ENCODE peak calls at places on chromosomes 4 and X, in seven cellular contexts. One of them, this sample, is unnamed.

GRCh38 chr4:1554876-1555265 is 129.2 kb downstream of the FAM53A start:
- DNase-seq in NB4: no peak
- DNase-seq in AG10803: no peak
- DNase-seq in dorsolateral prefrontal cortex: no peak
- DNase-seq in gastrocnemius medialis: no peak
- DNase-seq in H1: no peak
- DNase-seq in CD8-positive, alpha-beta T cell: no peak
- DNase-seq in this sample: no peak

GRCh38 chr4:101169044-101170014 is 178.0 kb downstream of the PPP3CA start:
- DNase-seq in H1: peak; percentile 69
- DNase-seq in CD8-positive, alpha-beta T cell: peak; percentile 56
- DNase-seq in dorsolateral prefrontal cortex: peak; percentile 70
- DNase-seq in gastrocnemius medialis: peak; percentile 61
- DNase-seq in NB4: peak; percentile 85
- DNase-seq in AG10803: peak; percentile 57
- DNase-seq in this sample: peak; percentile 88

GRCh38 chr4:128635939-128636551 is 173.5 kb upstream of the JADE1 start:
- DNase-seq in AG10803: peak; percentile 16
- DNase-seq in dorsolateral prefrontal cortex: no peak
- DNase-seq in gastrocnemius medialis: no peak
- DNase-seq in CD8-positive, alpha-beta T cell: no peak
- DNase-seq in H1: peak; percentile 43
- DNase-seq in NB4: no peak
- DNase-seq in this sample: no peak

GRCh38 chrX:107978707-107979307 is 3.4 kb downstream of the TEX13B start:
- DNase-seq in gastrocnemius medialis: no peak
- DNase-seq in dorsolateral prefrontal cortex: no peak
- DNase-seq in AG10803: peak; percentile 36
- DNase-seq in NB4: peak; percentile 26
- DNase-seq in CD8-positive, alpha-beta T cell: no peak
- DNase-seq in H1: no peak
- DNase-seq in this sample: no peak

GRCh38 chr4:184382189-184382846 is 92.0 kb downstream of the IRF2 start:
- DNase-seq in gastrocnemius medialis: no peak
- DNase-seq in H1: no peak
- DNase-seq in dorsolateral prefrontal cortex: no peak
- DNase-seq in AG10803: no peak
- DNase-seq in NB4: peak; percentile 23
- DNase-seq in CD8-positive, alpha-beta T cell: no peak
- DNase-seq in this sample: no peak

GRCh38 chrX:153459976-153460375 is 10.4 kb downstream of the HAUS7 start:
- DNase-seq in CD8-positive, alpha-beta T cell: no peak
- DNase-seq in dorsolateral prefrontal cortex: no peak
- DNase-seq in NB4: no peak
- DNase-seq in gastrocnemius medialis: no peak
- DNase-seq in H1: no peak
- DNase-seq in AG10803: peak; percentile 73
- DNase-seq in this sample: no peak

GRCh38 chr4:140579278-140579677 is 10.5 kb upstream of the UCP1 start:
- DNase-seq in gastrocnemius medialis: no peak
- DNase-seq in CD8-positive, alpha-beta T cell: no peak
- DNase-seq in NB4: no peak
- DNase-seq in AG10803: no peak
- DNase-seq in dorsolateral prefrontal cortex: no peak
- DNase-seq in H1: no peak
- DNase-seq in this sample: no peak

GRCh38 chr4:139015269-139015947 is at the start of gene NOCT:
- DNase-seq in gastrocnemius medialis: peak; percentile 90
- DNase-seq in AG10803: peak; percentile 89
- DNase-seq in CD8-positive, alpha-beta T cell: peak; percentile 94
- DNase-seq in NB4: peak; percentile 94
- DNase-seq in dorsolateral prefrontal cortex: peak; percentile 84
- DNase-seq in H1: peak; percentile 91
- DNase-seq in this sample: peak; percentile 97

GRCh38 chr4:73841243-73841925 is 4.9 kb downstream of the CXCL6 start:
- DNase-seq in H1: no peak
- DNase-seq in CD8-positive, alpha-beta T cell: no peak
- DNase-seq in AG10803: no peak
- DNase-seq in gastrocnemius medialis: no peak
- DNase-seq in dorsolateral prefrontal cortex: no peak
- DNase-seq in NB4: no peak
- DNase-seq in this sample: no peak

GRCh38 chr4:169030575-169030982 is 20.5 kb upstream of the CBR4 start:
- DNase-seq in gastrocnemius medialis: no peak
- DNase-seq in dorsolateral prefrontal cortex: no peak
- DNase-seq in H1: no peak
- DNase-seq in AG10803: peak; percentile 16
- DNase-seq in CD8-positive, alpha-beta T cell: no peak
- DNase-seq in NB4: no peak
- DNase-seq in this sample: no peak

GRCh38 chr4:98345838-98346237 is 84.7 kb downstream of the RAP1GDS1 start:
- DNase-seq in AG10803: no peak
- DNase-seq in NB4: no peak
- DNase-seq in CD8-positive, alpha-beta T cell: no peak
- DNase-seq in dorsolateral prefrontal cortex: no peak
- DNase-seq in gastrocnemius medialis: no peak
- DNase-seq in H1: no peak
- DNase-seq in this sample: no peak

GRCh38 chr4:13990596-13991589 is 363.4 kb upstream of the BOD1L1 start:
- DNase-seq in gastrocnemius medialis: no peak
- DNase-seq in CD8-positive, alpha-beta T cell: no peak
- DNase-seq in dorsolateral prefrontal cortex: no peak
- DNase-seq in H1: no peak
- DNase-seq in AG10803: no peak
- DNase-seq in NB4: no peak
- DNase-seq in this sample: no peak

GRCh38 chr4:124883642-124884041 is 171.1 kb upstream of the ANKRD50 start:
- DNase-seq in AG10803: peak; percentile 6
- DNase-seq in dorsolateral prefrontal cortex: no peak
- DNase-seq in H1: no peak
- DNase-seq in NB4: no peak
- DNase-seq in CD8-positive, alpha-beta T cell: no peak
- DNase-seq in gastrocnemius medialis: no peak
- DNase-seq in this sample: no peak

GRCh38 chr4:181364504-181364903 is 878.7 kb upstream of the TENM3 start:
- DNase-seq in NB4: no peak
- DNase-seq in CD8-positive, alpha-beta T cell: no peak
- DNase-seq in gastrocnemius medialis: no peak
- DNase-seq in dorsolateral prefrontal cortex: no peak
- DNase-seq in H1: no peak
- DNase-seq in AG10803: no peak
- DNase-seq in this sample: no peak

GRCh38 chr4:152719856-152720556 is 40.2 kb upstream of the TMEM154 start:
- DNase-seq in H1: no peak
- DNase-seq in dorsolateral prefrontal cortex: no peak
- DNase-seq in CD8-positive, alpha-beta T cell: no peak
- DNase-seq in gastrocnemius medialis: no peak
- DNase-seq in AG10803: no peak
- DNase-seq in NB4: no peak
- DNase-seq in this sample: no peak

GRCh38 chr4:170248029-170248428 is 158.3 kb upstream of the AADAT start:
- DNase-seq in gastrocnemius medialis: no peak
- DNase-seq in AG10803: no peak
- DNase-seq in H1: no peak
- DNase-seq in CD8-positive, alpha-beta T cell: no peak
- DNase-seq in NB4: no peak
- DNase-seq in dorsolateral prefrontal cortex: no peak
- DNase-seq in this sample: no peak

GRCh38 chr4:108540536-108540935 is 79.8 kb upstream of the RPL34 start:
- DNase-seq in AG10803: no peak
- DNase-seq in CD8-positive, alpha-beta T cell: no peak
- DNase-seq in H1: no peak
- DNase-seq in gastrocnemius medialis: no peak
- DNase-seq in NB4: no peak
- DNase-seq in dorsolateral prefrontal cortex: no peak
- DNase-seq in this sample: no peak

GRCh38 chr4:188297873-188298272 is 158.6 kb downstream of the TRIML1 start:
- DNase-seq in AG10803: peak; percentile 6
- DNase-seq in H1: no peak
- DNase-seq in NB4: no peak
- DNase-seq in gastrocnemius medialis: no peak
- DNase-seq in dorsolateral prefrontal cortex: no peak
- DNase-seq in CD8-positive, alpha-beta T cell: no peak
- DNase-seq in this sample: no peak

GRCh38 chr4:82462415-82462831 is 32.0 kb downstream of the ENOPH1 start:
- DNase-seq in dorsolateral prefrontal cortex: peak; percentile 97
- DNase-seq in AG10803: peak; percentile 85
- DNase-seq in NB4: peak; percentile 77
- DNase-seq in H1: peak; percentile 95
- DNase-seq in gastrocnemius medialis: peak; percentile 87
- DNase-seq in CD8-positive, alpha-beta T cell: peak; percentile 80
- DNase-seq in this sample: peak; percentile 88

DNA sequence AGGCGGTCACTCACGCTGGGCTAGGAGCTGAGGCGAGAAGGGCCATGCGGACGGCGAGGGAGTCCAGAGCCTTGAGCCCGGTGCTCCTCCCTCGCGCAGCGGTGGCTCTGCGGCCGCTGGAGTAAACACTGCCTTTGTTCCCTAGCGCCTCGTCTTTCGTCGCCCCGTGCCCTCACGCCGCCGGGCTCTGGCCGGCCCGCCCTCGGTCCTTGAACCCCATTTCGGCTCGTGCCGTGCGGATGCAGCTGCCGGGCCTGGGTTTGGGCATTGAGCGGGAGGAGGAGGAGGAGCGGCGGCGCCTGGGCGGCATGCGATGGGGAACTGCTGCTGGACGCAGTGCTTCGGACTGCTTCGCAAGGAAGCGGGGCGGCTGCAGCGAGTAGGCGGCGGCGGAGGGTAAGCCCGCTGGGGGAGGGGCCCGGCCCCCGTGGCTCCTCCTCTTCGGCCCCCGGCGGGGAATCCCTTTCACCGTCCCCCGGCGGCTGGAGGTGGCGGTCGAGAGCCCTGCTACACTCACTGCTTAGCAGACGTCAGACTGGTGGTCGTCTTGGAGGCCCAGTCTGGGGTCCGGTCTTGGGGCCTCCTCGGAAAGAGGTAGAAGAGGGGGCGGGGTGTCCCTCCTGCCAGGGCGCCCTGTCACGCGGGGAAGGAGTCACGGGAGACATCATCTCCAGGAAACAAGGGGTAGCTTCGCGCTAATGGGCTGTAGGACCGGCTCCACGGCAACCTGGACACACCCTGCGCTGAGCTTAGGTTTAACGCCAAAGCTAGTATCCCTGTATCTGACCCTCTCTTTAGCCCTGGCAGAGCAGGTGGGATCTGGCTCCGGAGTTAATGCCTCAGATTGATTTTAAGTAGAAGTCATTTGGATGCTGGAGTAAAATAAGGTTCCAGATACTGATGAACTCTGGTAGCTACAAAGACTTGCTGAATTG is at the start of gene AP1AR:
- DNase-seq in gastrocnemius medialis: peak; percentile 76
- DNase-seq in CD8-positive, alpha-beta T cell: peak; percentile 74
- DNase-seq in AG10803: peak; percentile 63
- DNase-seq in H1: peak; percentile 93
- DNase-seq in dorsolateral prefrontal cortex: peak; percentile 59
- DNase-seq in NB4: peak; percentile 90
- DNase-seq in this sample: peak; percentile 94
- TF ChIP-seq CTCF in gastrocnemius medialis: no peak
- TF ChIP-seq CTCF in CD8-positive, alpha-beta T cell: no peak
- TF ChIP-seq CTCF in AG10803: peak; percentile 39
- TF ChIP-seq CTCF in H1: peak; percentile 41
- TF ChIP-seq CTCF in dorsolateral prefrontal cortex: no peak
- TF ChIP-seq CTCF in NB4: peak; percentile 25
- TF ChIP-seq CTCF in this sample: peak; percentile 69

DNA sequence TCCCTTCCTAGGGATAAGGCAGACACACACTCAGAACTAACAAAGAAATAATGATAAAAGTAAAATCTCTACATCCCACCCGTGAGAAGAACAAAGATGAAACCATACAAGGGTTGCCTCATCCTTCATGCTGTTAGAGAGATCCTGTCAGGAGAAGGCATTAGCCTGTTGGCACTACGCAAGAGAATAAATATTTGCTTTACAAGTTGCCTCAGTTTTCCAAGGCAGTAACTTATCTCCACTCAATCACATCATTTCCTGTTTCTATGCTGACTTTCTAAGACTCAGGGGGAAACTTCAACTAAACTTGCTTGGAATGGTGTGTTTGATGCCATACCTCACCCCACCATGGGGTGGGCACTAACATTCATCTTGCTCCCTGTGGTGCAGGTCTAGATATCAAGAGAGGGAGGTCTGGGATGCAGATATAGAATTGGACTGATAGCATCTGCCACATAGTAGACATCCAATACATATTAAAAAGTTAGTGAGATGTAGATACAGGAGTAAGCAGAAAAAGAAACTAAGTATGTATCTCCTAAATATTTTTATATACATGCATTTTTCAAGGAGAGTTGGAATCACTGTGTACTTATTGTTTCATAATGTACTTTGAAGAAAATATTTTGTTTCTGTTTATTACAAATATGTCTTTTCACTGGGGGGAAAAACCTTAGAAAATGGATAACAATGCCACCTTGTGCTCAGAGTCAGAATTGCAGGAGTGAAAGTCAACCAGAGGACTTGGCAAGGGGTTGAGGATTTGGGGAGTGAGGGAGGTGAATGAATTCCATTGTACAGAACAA is 57.2 kb upstream of the BEX4 start:
- DNase-seq in CD8-positive, alpha-beta T cell: no peak
- DNase-seq in dorsolateral prefrontal cortex: no peak
- DNase-seq in H1: peak; percentile 51
- DNase-seq in AG10803: peak; percentile 37
- DNase-seq in gastrocnemius medialis: no peak
- DNase-seq in NB4: peak; percentile 72
- DNase-seq in this sample: peak; percentile 10
- TF ChIP-seq CTCF in CD8-positive, alpha-beta T cell: peak; percentile 50
- TF ChIP-seq CTCF in dorsolateral prefrontal cortex: peak; percentile 62
- TF ChIP-seq CTCF in H1: peak; percentile 38
- TF ChIP-seq CTCF in AG10803: peak; percentile 70
- TF ChIP-seq CTCF in gastrocnemius medialis: no peak
- TF ChIP-seq CTCF in NB4: peak; percentile 59
- TF ChIP-seq CTCF in this sample: peak; percentile 44

DNA sequence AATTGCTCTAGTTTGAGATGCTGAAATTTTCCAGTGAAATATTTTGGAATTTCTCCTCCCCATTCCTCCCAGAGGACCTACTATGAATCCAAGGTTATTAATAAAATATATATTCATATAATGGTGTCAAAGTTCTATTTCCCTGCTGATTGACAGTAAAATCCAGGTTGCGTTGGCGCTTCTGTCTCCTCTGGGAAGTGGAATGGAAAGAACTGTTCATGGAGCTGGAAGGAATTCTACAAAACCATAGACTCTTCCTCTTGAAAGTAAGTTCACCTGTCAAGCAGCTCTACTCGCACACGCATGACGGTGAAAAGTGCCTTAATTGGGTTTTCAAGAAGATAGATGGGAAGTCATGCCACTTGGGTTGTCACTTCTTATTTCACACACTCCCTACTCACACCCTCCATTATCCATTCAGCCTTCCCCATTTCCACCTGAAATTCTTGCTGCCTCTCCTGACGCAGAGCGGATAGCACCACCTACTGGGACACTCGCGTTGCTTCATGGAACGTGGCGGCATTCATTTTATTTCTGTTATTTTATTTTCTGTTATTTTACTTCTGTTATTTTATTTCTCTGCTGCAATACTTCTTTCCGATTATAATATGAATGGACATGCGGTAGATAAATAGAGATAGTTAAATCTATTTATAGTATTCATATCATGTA is 351.5 kb downstream of the NLGN4X start:
- DNase-seq in CD8-positive, alpha-beta T cell: no peak
- DNase-seq in H1: peak; percentile 46
- DNase-seq in dorsolateral prefrontal cortex: no peak
- DNase-seq in AG10803: peak; percentile 0
- DNase-seq in NB4: peak; percentile 42
- DNase-seq in gastrocnemius medialis: no peak
- DNase-seq in this sample: peak; percentile 29
- TF ChIP-seq CTCF in CD8-positive, alpha-beta T cell: no peak
- TF ChIP-seq CTCF in H1: peak; percentile 56
- TF ChIP-seq CTCF in dorsolateral prefrontal cortex: peak; percentile 40
- TF ChIP-seq CTCF in AG10803: peak; percentile 45
- TF ChIP-seq CTCF in NB4: peak; percentile 49
- TF ChIP-seq CTCF in gastrocnemius medialis: no peak
- TF ChIP-seq CTCF in this sample: peak; percentile 71

GRCh38 chr4:2755821-2756690 is at the start of gene TNIP2:
- DNase-seq in gastrocnemius medialis: peak; percentile 77
- DNase-seq in NB4: peak; percentile 85
- DNase-seq in AG10803: peak; percentile 81
- DNase-seq in CD8-positive, alpha-beta T cell: peak; percentile 72
- DNase-seq in dorsolateral prefrontal cortex: peak; percentile 43
- DNase-seq in H1: peak; percentile 85
- DNase-seq in this sample: peak; percentile 87
- TF ChIP-seq CTCF in gastrocnemius medialis: peak; percentile 47
- TF ChIP-seq CTCF in NB4: peak; percentile 21
- TF ChIP-seq CTCF in AG10803: peak; percentile 10
- TF ChIP-seq CTCF in CD8-positive, alpha-beta T cell: peak; percentile 22
- TF ChIP-seq CTCF in dorsolateral prefrontal cortex: peak; percentile 52
- TF ChIP-seq CTCF in H1: peak; percentile 53
- TF ChIP-seq CTCF in this sample: peak; percentile 57